ENCODE peak calls at places on chromosomes 11 and 22, in ten cellular contexts. Y is suprapubic skin; J is HCT116; I is amniotic stem cell; P is CD4-positive, alpha-beta T cell; H is NCI-H1417; N is Karpas-422; U is activated T-cell treated with anti-CD3 and anti-CD28 coated beads for 24 hours; X is iPS-NIHi11; T is neural progenitor cell. W is an unnamed sample.

GRCh38 chr11:86809561-86809960 is 9.2 kb downstream of the PRSS23 start:
- DNase-seq in H (no peak), P (no peak), Y (no peak), I (no peak), T (no peak), X (no peak), N (no peak), J (no peak), U (no peak), W (no peak)

GRCh38 chr11:87431386-87431785 is 393.7 kb downstream of the TMEM135 start:
- DNase-seq in P (no peak), X (no peak), N (no peak), Y (no peak), J (no peak), T (no peak), I (no peak), H (peak), U (no peak), W (no peak)

GRCh38 chr22:24247564-24248344 is 2.9 kb upstream of the GGT5 start:
- DNase-seq in T (peak), X (peak), J (peak), Y (peak), U (no peak), P (peak), N (peak), I (peak), H (peak), W (peak)

GRCh38 chr22:49962012-49962750 is 1.6 kb downstream of the PIM3 start:
- DNase-seq in N (peak), T (peak), J (no peak), H (peak), U (peak), Y (peak), I (peak), P (peak), X (peak), W (peak)

GRCh38 chr11:67614730-67615454 is 8.2 kb downstream of the NDUFV1 start:
- DNase-seq in I (no peak), T (no peak), X (no peak), N (no peak), H (no peak), Y (no peak), P (no peak), J (no peak), U (no peak), W (no peak)

GRCh38 chr22:38935616-38936015 is 21.8 kb upstream of the APOBEC3A start:
- DNase-seq in T (no peak), J (no peak), P (no peak), H (no peak), N (no peak), Y (no peak), X (no peak), I (no peak), U (no peak), W (no peak)

GRCh38 chr22:36009085-36009484 is 19.5 kb downstream of the RBFOX2 start:
- DNase-seq in P (no peak), I (no peak), H (no peak), J (no peak), Y (no peak), N (peak), U (no peak), X (no peak), T (no peak), W (no peak)

GRCh38 chr22:22877523-22878210 is 9.9 kb upstream of the IGLL5 start:
- DNase-seq in I (no peak), P (peak), Y (no peak), U (peak), N (peak), H (peak), J (peak), X (peak), T (peak), W (peak)

W was measured in NAMALWA.